ENCODE peak calls at places on chromosomes 1 and 21, in five cellular contexts. N is dorsolateral prefrontal cortex, D is pancreas, S is breast epithelium, Y is kidney epithelial cell. A is an unnamed sample.

GRCh38 chr1:58363639-58364038 is 182.9 kb downstream of the OMA1 start:
- DNase-seq in N (no peak), S (no peak), Y (no peak), D (no peak), A (no peak)

GRCh38 chr21:36999131-36999898 is 7.2 kb upstream of the RIPPLY3 start:
- DNase-seq in N (no peak), D (no peak), Y (no peak), S (no peak), A (no peak)

GRCh38 chr1:169779970-169780369 is 14.7 kb downstream of the METTL18 start:
- DNase-seq in N (no peak), D (no peak), S (no peak), Y (peak; percentile 10), A (peak; percentile 39)

GRCh38 chr1:36834586-36834985 is 199.7 kb downstream of the GRIK3 start:
- DNase-seq in Y (no peak), S (no peak), D (no peak), N (no peak), A (no peak)

GRCh38 chr1:5877001-5877400 is 115.2 kb downstream of the NPHP4 start:
- DNase-seq in S (no peak), N (no peak), D (peak; percentile 33), Y (no peak), A (no peak)

GRCh38 chr1:244074559-244075171 is 23.6 kb downstream of the ZBTB18 start:
- DNase-seq in N (no peak), Y (no peak), S (no peak), D (no peak), A (no peak)

GRCh38 chr1:20037877-20038276 is 32.1 kb upstream of the PLA2G5 start:
- DNase-seq in S (no peak), Y (no peak), D (no peak), N (no peak), A (no peak)

GRCh38 chr1:112390775-112391602 is 5.0 kb upstream of the CTTNBP2NL start:
- DNase-seq in Y (peak; percentile 70), N (peak; percentile 90), S (peak; percentile 92), D (peak; percentile 84), A (peak; percentile 93)

GRCh38 chr1:41371630-41372599 is 10.7 kb downstream of the FOXO6 start:
- DNase-seq in Y (no peak), N (peak; percentile 73), D (peak; percentile 70), S (no peak), A (no peak)

GRCh38 chr1:36123357-36123756 is 1.7 kb downstream of the COL8A2 start:
- DNase-seq in Y (no peak), S (no peak), D (no peak), N (no peak), A (no peak)

GRCh38 chr1:177302365-177303044 is 131.7 kb downstream of the BRINP2 start:
- DNase-seq in D (no peak), Y (no peak), N (peak; percentile 59), S (no peak), A (no peak)

GRCh38 chr1:147762233-147763024 is 2.0 kb upstream of the GJA5 start:
- DNase-seq in D (no peak), S (no peak), Y (no peak), N (no peak), A (no peak)

GRCh38 chr1:103461171-103462105 is 64.1 kb upstream of the RNPC3 start:
- DNase-seq in D (no peak), N (no peak), S (no peak), Y (no peak), A (peak; percentile 36)

GRCh38 chr21:19640964-19641363 is 1237.4 kb upstream of the TMPRSS15 start:
- DNase-seq in Y (no peak), D (no peak), S (no peak), N (no peak), A (no peak)

GRCh38 chr1:29584816-29585600 is 348.7 kb downstream of the PTPRU start:
- DNase-seq in Y (peak; percentile 88), N (no peak), D (no peak), S (no peak), A (peak; percentile 27)

GRCh38 chr1:91038582-91038981 is 16.7 kb upstream of the ZNF644 start:
- DNase-seq in D (no peak), S (no peak), N (no peak), Y (no peak), A (no peak)

GRCh38 chr1:169091480-169091941 is 15.0 kb upstream of the ATP1B1 start:
- DNase-seq in D (no peak), Y (no peak), N (peak; percentile 67), S (no peak), A (peak; percentile 31)

DNA sequence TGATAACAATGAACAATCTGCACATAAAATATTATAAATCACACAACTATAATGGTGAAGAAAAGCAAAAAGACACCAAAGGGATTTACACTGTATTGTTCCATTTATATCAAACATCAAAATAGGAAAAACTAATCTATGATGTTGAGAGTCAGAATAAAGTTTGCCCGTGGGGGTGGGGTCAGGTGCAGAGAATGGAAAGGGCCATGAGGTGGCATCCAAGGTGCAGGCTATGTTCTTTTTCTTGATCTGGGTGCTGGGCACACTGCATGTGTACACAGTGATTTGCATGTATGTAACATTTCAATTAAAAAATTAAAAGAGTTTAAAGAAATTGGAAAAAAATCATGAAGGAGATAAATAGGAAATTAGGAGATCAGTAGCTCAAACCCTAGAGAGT is 127.3 kb downstream of the DSCAM start:
- DNase-seq in D (no peak), Y (no peak), N (no peak), S (no peak), A (no peak)
- TF ChIP-seq CTCF in D (no peak), Y (no peak), N (no peak), S (no peak), A (no peak)

DNA sequence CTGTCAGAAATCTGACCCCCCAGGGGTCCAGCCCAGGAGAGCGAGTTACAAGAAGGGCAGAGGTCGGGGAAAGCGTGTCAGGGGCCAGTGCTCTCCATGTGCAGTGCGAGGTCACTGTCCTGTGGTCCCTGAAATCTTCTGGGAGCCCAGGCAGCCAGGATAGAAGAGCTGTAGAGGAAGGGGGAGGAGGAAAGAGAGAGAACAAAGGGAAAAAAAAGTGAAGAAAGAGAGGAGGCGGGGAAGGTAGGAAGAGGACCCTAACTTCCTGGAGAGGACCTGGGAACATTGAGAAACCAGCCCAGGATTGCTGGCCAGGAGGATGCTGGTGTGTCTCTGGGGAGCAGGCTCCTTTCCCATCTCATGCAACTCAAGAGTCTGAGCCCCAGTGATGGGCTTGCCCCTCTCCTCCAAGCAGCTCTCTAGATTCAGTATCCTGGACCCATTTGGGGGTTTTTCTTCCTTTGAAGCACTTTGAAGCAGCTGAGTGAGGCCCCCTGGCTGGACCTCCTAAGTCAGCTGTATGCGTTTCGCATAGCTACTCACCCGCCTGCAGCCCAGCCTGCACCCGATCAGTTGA is 6.8 kb upstream of the INAVA start:
- DNase-seq in D (no peak), S (no peak), Y (no peak), N (no peak), A (no peak)
- H3K4me3 ChIP-seq in D (no peak overlapping the region), S (no peak overlapping the region), Y (no peak overlapping the region), N (no peak overlapping the region), A (no peak overlapping the region)

GRCh38 chr21:39911286-39911685 is 44.0 kb downstream of the PCP4 start:
- DNase-seq in S (no peak), N (no peak), Y (no peak), D (no peak), A (no peak)
- TF ChIP-seq CTCF in S (no peak), N (no peak), Y (peak; percentile 25), D (no peak), A (no peak)

DNA sequence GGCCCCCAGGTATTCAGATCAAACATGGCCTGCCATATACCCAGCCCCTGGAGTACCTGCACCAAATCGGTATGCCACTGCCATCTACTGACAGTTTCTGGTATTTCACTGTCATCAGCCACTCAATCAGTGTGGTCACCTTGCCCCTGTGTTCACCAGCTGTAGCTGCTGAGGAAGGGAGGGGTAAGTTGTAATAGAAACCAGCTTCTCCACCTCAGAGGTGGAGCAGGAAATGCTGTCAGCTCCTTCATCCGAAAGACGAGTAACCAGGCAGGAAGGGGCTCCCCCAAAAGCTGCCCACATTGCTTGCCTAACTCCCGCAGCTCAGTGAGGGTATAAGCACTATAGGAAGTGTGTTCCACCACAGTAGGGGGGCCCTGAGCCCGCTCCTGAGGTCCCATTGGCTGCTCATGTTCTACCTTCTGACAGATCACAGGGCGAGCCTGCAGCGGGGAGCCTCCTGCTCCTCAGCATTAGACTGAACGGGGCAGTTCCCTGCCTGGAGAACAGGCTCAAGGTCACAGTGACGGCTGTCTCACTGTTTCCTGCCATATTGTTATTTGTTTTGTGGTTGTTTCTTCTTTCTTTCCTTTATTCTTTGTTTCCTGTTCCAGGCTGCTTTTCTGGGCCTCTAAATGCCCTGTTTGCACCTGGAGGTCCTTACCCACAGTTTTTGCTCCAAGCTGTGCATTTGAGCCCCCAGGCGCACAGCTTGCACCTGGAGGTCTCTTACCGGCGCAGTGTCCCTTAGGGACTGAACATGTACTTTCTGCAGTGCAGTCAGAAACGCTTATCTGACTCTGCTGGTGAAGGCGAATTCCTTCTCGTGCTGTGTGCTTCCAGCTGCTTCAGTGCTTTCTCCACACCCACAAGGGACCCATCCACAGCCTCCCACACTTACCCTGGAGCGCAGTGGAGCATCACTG is 1638.3 kb downstream of the MRPL39 start:
- DNase-seq in Y (no peak), S (no peak), D (peak; percentile 46), N (no peak), A (peak; percentile 17)
- H3K4me3 ChIP-seq in Y (no peak overlapping the region), S (no peak overlapping the region), D (no peak overlapping the region), N (no peak overlapping the region), A (no peak overlapping the region)

GRCh38 chr1:197911172-197911856 is 5.9 kb upstream of the LHX9 start:
- DNase-seq in D (peak; percentile 74), S (no peak), N (no peak), Y (no peak), A (no peak)

GRCh38 chr1:197908695-197909336 is 6.4 kb downstream of the C1orf53 start:
- DNase-seq in S (no peak), D (no peak), N (no peak), Y (no peak), A (no peak)

GRCh38 chr1:197907846-197908616 is 5.6 kb downstream of the C1orf53 start:
- DNase-seq in Y (no peak), N (no peak), D (no peak), S (no peak), A (no peak)

GRCh38 chr1:197910120-197911110 is 6.8 kb upstream of the LHX9 start:
- DNase-seq in Y (no peak), S (no peak), N (no peak), D (no peak), A (no peak)

DNA sequence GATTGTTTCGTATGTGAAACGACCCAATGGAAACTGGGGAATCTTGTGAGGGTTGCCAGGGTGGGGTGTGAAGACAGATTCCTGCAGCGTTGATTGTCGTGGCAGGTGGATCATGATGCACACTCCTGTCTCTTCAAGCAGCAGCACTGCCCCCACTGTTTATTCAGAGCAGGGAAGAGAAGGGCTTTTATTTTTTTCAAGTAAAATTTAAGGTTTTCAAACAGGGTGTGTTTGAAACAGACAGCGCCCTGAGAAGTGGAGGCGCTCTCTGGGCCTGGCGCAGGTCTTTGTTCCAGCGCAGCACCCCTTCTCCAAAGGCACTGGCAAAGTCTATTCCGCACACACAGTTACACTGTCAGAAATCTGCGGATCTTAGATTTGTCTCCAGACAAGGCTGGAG is 6.9 kb downstream of the C1orf53 start:
- DNase-seq in S (no peak), Y (no peak), N (no peak), D (no peak), A (no peak)
- TF ChIP-seq CTCF in S (no peak), Y (no peak), N (no peak), D (no peak), A (no peak)

A was measured in fibroblast of mammary gland.